ENCODE peak calls at places on chromosomes 16 and 17, in eight cellular contexts. W is PC-9, Q is PC-3, P is fibroblast of lung, U is GM23338, X is mammary epithelial cell, R is HepG2, B is neural progenitor cell. K is an unnamed sample.
A peak's percentile ranks its signal among the peaks of the same experiment; 100 is the strongest.

GRCh38 chr16:84823484-84823883 is 3.7 kb downstream of the CRISPLD2 start:
- DNase-seq in W (no peak), Q (no peak), P (peak; percentile 90), U (no peak), X (no peak), R (no peak), B (no peak), K (no peak)

GRCh38 chr16:62548095-62548494 is 511.9 kb upstream of the CDH8 start:
- DNase-seq in W (no peak), Q (no peak), P (no peak), U (peak; percentile 17), X (no peak), R (no peak), B (no peak), K (no peak)

GRCh38 chr17:61251939-61252865 is 147.4 kb upstream of the TBX2 start:
- DNase-seq in W (no peak), Q (no peak), P (peak; percentile 100), U (no peak), X (no peak), R (no peak), B (no peak), K (no peak)

GRCh38 chr17:57215317-57215716 is 41.0 kb upstream of the MSI2 start:
- DNase-seq in W (peak; percentile 58), Q (peak; percentile 84), P (peak; percentile 36), U (no peak), X (peak; percentile 94), R (no peak), B (no peak), K (no peak)

GRCh38 chr16:20415541-20415940 is 6.2 kb downstream of the ACSM5 start:
- DNase-seq in W (no peak), Q (peak; percentile 10), P (no peak), U (no peak), X (peak; percentile 1), R (no peak), B (no peak), K (no peak)

GRCh38 chr17:77865109-77865611 is 93.3 kb upstream of the TNRC6C start:
- DNase-seq in W (no peak), Q (no peak), P (no peak), U (no peak), X (no peak), R (no peak), B (peak; percentile 24), K (no peak)

GRCh38 chr17:8341456-8341855 is 1.8 kb downstream of the ODF4 start:
- DNase-seq in W (no peak), Q (no peak), P (no peak), U (peak; percentile 77), X (no peak), R (no peak), B (no peak), K (no peak)

GRCh38 chr17:51319186-51319585 is 58.8 kb downstream of the UTP18 start:
- DNase-seq in W (no peak), Q (no peak), P (no peak), U (no peak), X (no peak), R (no peak), B (no peak), K (no peak)

GRCh38 chr16:21175397-21175796 is 16.9 kb downstream of the LDAF1 start:
- DNase-seq in W (no peak), Q (no peak), P (no peak), U (no peak), X (no peak), R (no peak), B (no peak), K (no peak)

GRCh38 chr16:1932050-1933028 is 10.7 kb downstream of the MSRB1 start:
- DNase-seq in W (no peak), Q (peak; percentile 54), P (peak; percentile 5), U (peak; percentile 72), X (no peak), R (peak; percentile 69), B (peak; percentile 58), K (no peak)
- H2AFZ ChIP-seq in W (no peak overlapping the region), Q (no peak overlapping the region), P (no peak overlapping the region), U (peak overlapping the region; percentile 52), X (no peak overlapping the region), R (no peak overlapping the region), B (no peak overlapping the region), K (no peak overlapping the region)

GRCh38 chr16:86572041-86572521 is 5.5 kb downstream of the FOXC2 start:
- DNase-seq in W (no peak), Q (no peak), P (no peak), U (no peak), X (no peak), R (no peak), B (no peak), K (no peak)

GRCh38 chr16:86573215-86573614 is 5.1 kb upstream of the FOXL1 start:
- DNase-seq in W (no peak), Q (no peak), P (no peak), U (peak; percentile 86), X (no peak), R (no peak), B (no peak), K (no peak)

GRCh38 chr16:86573646-86574508 is 4.5 kb upstream of the FOXL1 start:
- DNase-seq in W (no peak), Q (no peak), P (no peak), U (no peak), X (no peak), R (no peak), B (no peak), K (no peak)

GRCh38 chr16:86571197-86571915 is 4.7 kb downstream of the FOXC2 start:
- DNase-seq in W (no peak), Q (no peak), P (no peak), U (no peak), X (no peak), R (no peak), B (no peak), K (no peak)

DNA sequence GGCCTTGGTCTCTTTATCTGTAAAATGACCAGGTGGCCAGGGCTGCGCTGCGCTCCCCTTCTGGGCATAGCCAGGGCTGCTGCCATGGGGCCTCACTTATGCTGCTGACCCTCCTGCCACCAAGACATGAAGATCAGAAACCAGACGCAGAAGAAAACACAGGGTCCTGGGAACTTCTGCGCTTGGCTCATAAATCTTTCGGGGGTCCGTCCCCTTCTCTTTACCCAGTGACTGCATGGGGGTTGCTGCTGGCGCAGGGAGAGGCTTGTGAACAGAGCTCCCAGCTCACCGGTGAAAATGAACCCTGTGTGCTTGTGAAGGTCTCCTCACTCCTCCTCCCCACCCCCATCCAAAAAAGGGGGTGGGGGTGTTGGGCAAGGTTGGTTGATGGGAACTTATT is 5.7 kb upstream of the FOXL1 start:
- DNase-seq in W (no peak), Q (no peak), P (no peak), U (no peak), X (no peak), R (no peak), B (no peak), K (no peak)
- TF ChIP-seq EZH2 in W (no peak), Q (no peak), P (no peak), U (no peak), X (no peak), R (no peak), B (peak; percentile 22), K (no peak)

GRCh38 chr16:53792161-53792951 is 88.4 kb downstream of the FTO start:
- DNase-seq in W (no peak), Q (no peak), P (no peak), U (no peak), X (no peak), R (no peak), B (no peak), K (no peak)
- H3K79me2 ChIP-seq in W (no peaks in the 10 kb centered on the region), Q (peaks cover 8% of the 10 kb centered on the region), P (no peaks in the 10 kb centered on the region), U (peaks cover 11% of the 10 kb centered on the region), X (peaks cover 30% of the 10 kb centered on the region), R (peaks cover 2% of the 10 kb centered on the region), B (peaks cover 24% of the 10 kb centered on the region), K (peaks cover 54% of the 10 kb centered on the region)

GRCh38 chr16:979859-980594 is 1.5 kb upstream of the SOX8 start:
- DNase-seq in W (no peak), Q (no peak), P (no peak), U (peak; percentile 70), X (no peak), R (no peak), B (peak; percentile 52), K (no peak)

GRCh38 chr16:981695-982151 is at the start of gene SOX8:
- DNase-seq in W (no peak), Q (no peak), P (no peak), U (peak; percentile 72), X (no peak), R (no peak), B (peak; percentile 87), K (no peak)

GRCh38 chr16:982152-983043 is 828 bp downstream of the SOX8 start:
- DNase-seq in W (no peak), Q (no peak), P (no peak), U (peak; percentile 46), X (no peak), R (no peak), B (peak; percentile 68), K (no peak)

GRCh38 chr16:979106-979505 is 2.5 kb upstream of the SOX8 start:
- DNase-seq in W (no peak), Q (no peak), P (no peak), U (no peak), X (no peak), R (no peak), B (no peak), K (no peak)

GRCh38 chr16:980595-980854 is 1.0 kb upstream of the SOX8 start:
- DNase-seq in W (no peak), Q (no peak), P (no peak), U (no peak), X (no peak), R (no peak), B (no peak), K (no peak)
- H2AFZ ChIP-seq in W (no peak overlapping the region), Q (no peak overlapping the region), P (no peak overlapping the region), U (peak overlapping the region; percentile 32), X (no peak overlapping the region), R (no peak overlapping the region), B (no peak overlapping the region), K (no peak overlapping the region)

K was measured in DND-41.